ENCODE peak calls at places on chromosomes 16 and 17, in five cellular contexts. M is esophagus squamous epithelium, F is fibroblast of lung, U is keratinocyte, I is HL-60. V is an unnamed sample.
A peak's percentile ranks its signal among the peaks of the same experiment; 100 is the strongest.

GRCh38 chr17:69466905-69467630 is 52.6 kb downstream of the MAP2K6 start:
- DNase-seq in M (no peak), F (peak; percentile 42), U (no peak), I (no peak), V (no peak)

GRCh38 chr17:40485851-40486512 is 15.4 kb downstream of the TNS4 start:
- DNase-seq in M (no peak), F (peak; percentile 99), U (peak; percentile 61), I (no peak), V (no peak)

GRCh38 chr16:24610421-24610765 is 71.0 kb downstream of the RBBP6 start:
- DNase-seq in M (no peak), F (peak; percentile 28), U (no peak), I (no peak), V (peak; percentile 24)

GRCh38 chr17:62109378-62109902 is 44.4 kb upstream of the MED13 start:
- DNase-seq in M (no peak), F (peak; percentile 59), U (peak; percentile 50), I (peak; percentile 21), V (peak; percentile 59)

GRCh38 chr17:19284005-19284959 is 47.1 kb downstream of the EPN2 start:
- DNase-seq in M (no peak), F (no peak), U (no peak), I (no peak), V (no peak)

GRCh38 chr17:7850970-7851437 is 3.9 kb upstream of the TMEM88 start:
- DNase-seq in M (no peak), F (no peak), U (no peak), I (no peak), V (peak; percentile 43)

GRCh38 chr17:82247856-82248671 is 19.2 kb downstream of the SLC16A3 start:
- DNase-seq in M (no peak), F (no peak), U (no peak), I (no peak), V (peak; percentile 11)

GRCh38 chr16:86519649-86520316 is 9.5 kb downstream of the FOXF1 start:
- DNase-seq in M (no peak), F (peak; percentile 75), U (no peak), I (no peak), V (peak; percentile 59)

GRCh38 chr16:77402118-77402517 is 32.7 kb downstream of the ADAMTS18 start:
- DNase-seq in M (no peak), F (no peak), U (no peak), I (no peak), V (no peak)

GRCh38 chr16:85301171-85301690 is 189.0 kb upstream of the CIBAR2 start:
- DNase-seq in M (no peak), F (no peak), U (no peak), I (no peak), V (no peak)

GRCh38 chr16:48317614-48318013 is 67.6 kb downstream of the SIAH1 start:
- DNase-seq in M (no peak), F (peak; percentile 52), U (no peak), I (peak; percentile 47), V (no peak)

GRCh38 chr16:51875834-51876725 is 670.9 kb downstream of the TOX3 start:
- DNase-seq in M (no peak), F (no peak), U (no peak), I (no peak), V (no peak)

GRCh38 chr17:60421273-60422161 is 772 bp upstream of the CHCT1 start:
- DNase-seq in M (no peak), F (peak; percentile 62), U (no peak), I (peak; percentile 61), V (peak; percentile 60)

GRCh38 chr17:80948961-80949450 is 42.6 kb upstream of the CHMP6 start:
- DNase-seq in M (no peak), F (no peak), U (no peak), I (no peak), V (no peak)

GRCh38 chr17:7141824-7142223 is 27.2 kb upstream of the ASGR2 start:
- DNase-seq in M (no peak), F (no peak), U (no peak), I (no peak), V (no peak)

GRCh38 chr16:54143934-54144333 is 142.7 kb downstream of the IRX3 start:
- DNase-seq in M (no peak), F (no peak), U (no peak), I (no peak), V (no peak)

GRCh38 chr16:16974192-16974591 is 496.6 kb downstream of the XYLT1 start:
- DNase-seq in M (no peak), F (no peak), U (no peak), I (no peak), V (no peak)

GRCh38 chr17:38926290-38927070 is 1.1 kb downstream of the LASP1NB start:
- DNase-seq in M (no peak), F (no peak), U (no peak), I (peak; percentile 39), V (no peak)

GRCh38 chr17:75088902-75089417 is 1.2 kb downstream of the SLC16A5 start:
- DNase-seq in M (no peak), F (no peak), U (no peak), I (no peak), V (no peak)

GRCh38 chr17:82465023-82465603 is 6.6 kb downstream of the NARF start:
- DNase-seq in M (no peak), F (no peak), U (no peak), I (no peak), V (no peak)

GRCh38 chr17:76506408-76507328 is 5.4 kb upstream of the RHBDF2 start:
- DNase-seq in M (no peak), F (peak; percentile 60), U (no peak), I (no peak), V (peak; percentile 73)

GRCh38 chr17:62780273-62780672 is 27.8 kb downstream of the MARCHF10 start:
- DNase-seq in M (no peak), F (no peak), U (peak; percentile 48), I (no peak), V (peak; percentile 79)

GRCh38 chr16:48188449-48189102 is 32.8 kb upstream of the ABCC12 start:
- DNase-seq in M (no peak), F (no peak), U (no peak), I (peak; percentile 74), V (no peak)

GRCh38 chr16:3655030-3655790 is 719 bp downstream of the DNASE1 start:
- DNase-seq in M (no peak), F (no peak), U (no peak), I (no peak), V (no peak)

DNA sequence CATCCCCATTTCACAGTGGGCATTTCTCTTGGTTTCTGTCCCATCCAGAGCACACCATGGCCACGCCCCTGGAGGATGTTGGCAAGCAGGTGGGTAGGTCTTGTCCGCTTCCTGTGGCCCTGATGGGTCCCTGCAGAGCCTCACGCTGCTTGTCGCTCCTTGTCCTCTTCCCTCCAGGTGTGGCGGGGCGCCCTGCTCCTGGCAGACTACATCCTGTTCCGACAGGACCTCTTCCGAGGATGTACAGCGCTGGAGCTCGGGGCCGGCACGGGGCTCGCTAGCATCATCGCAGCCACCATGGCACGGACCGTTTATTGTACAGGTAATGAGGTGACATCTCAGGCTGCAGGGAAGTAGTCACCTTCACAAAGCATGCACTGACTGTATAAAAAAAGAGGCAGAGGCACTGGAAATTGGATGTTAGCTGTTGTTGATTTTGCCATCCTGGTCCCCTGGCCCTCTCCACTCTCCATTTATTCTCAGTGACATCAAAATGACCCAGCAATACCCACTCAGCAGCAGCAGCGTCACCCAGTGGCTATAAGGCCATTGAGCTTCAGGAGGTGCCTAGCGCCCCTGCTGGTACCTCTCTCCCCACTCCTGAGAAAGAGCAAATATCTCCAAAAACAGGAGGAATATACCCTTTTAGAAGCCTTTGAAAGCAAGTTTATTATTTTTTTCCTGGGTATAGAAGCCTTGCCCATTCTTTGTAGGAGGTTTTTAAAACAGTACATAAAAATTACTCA is 13.7 kb downstream of the METTL22 start:
- DNase-seq in M (no peak), F (peak; percentile 41), U (no peak), I (no peak), V (no peak)
- TF ChIP-seq CTCF in M (no peak), F (peak; percentile 74), U (peak; percentile 54), I (no peak), V (peak; percentile 20)

GRCh38 chr17:49677933-49678847 is at the start of gene SPOP:
- DNase-seq in M (peak; percentile 99), F (peak; percentile 100), U (peak; percentile 95), I (peak; percentile 99), V (peak; percentile 100)
- TF ChIP-seq CTCF in M (no peak), F (no peak), U (no peak), I (no peak), V (no peak)

DNA sequence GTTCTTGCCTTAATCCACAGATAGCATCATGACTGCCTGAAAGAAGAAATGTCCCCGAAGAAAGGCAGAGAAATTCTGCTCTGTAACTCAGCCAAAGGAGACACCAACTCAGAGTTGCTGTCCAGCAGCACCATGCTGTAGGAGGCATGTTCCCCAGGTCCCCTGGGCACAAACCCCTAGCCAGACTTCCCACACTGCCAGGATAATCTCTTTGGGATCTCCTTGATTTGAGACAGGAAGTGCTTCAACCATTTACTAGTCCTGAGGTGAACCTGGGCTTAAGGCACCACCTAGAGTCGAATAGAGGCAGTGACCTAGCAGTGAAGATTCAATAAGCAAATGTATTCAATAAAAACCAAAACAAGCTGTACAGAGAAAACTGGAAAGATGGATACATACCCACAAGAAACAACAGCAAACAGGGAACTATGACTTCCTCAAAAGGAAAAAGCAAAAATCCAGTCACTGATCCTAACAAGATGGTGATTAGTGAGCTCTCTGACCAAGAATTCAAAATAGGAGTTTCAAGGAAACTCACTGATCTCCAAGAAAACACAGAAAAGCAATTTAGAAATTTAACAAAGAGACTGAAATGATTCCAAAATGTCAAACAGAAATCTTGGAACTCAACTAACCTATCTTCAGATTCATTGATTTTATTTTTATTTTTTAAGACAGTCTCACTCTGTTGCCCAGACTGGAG is 5.7 kb downstream of the OR4D2 start:
- DNase-seq in M (no peak), F (peak; percentile 19), U (no peak), I (no peak), V (no peak)
- TF ChIP-seq CTCF in M (peak; percentile 26), F (peak; percentile 37), U (peak; percentile 60), I (peak; percentile 18), V (no peak)

GRCh38 chr17:5793899-5794298 is 209.6 kb upstream of the NLRP1 start:
- DNase-seq in M (no peak), F (no peak), U (no peak), I (no peak), V (no peak)
- TF ChIP-seq CTCF in M (no peak), F (no peak), U (no peak), I (no peak), V (no peak)

GRCh38 chr17:42531455-42532354 is 4.3 kb upstream of the NAGLU start:
- DNase-seq in M (no peak), F (peak; percentile 48), U (no peak), I (no peak), V (peak; percentile 85)
- TF ChIP-seq CTCF in M (peak; percentile 50), F (peak; percentile 33), U (peak; percentile 20), I (no peak), V (peak; percentile 56)